ENCODE peak calls at places on chromosomes 5 and 9, in eight cellular contexts. I is tibial nerve, F is fibroblast of mammary gland, T is hypothalamus, G is NCI-H1092, V is progenitor cell of endocrine pancreas, M is amygdala, E is NCI-H2029. Q is an unnamed sample.
A peak's percentile ranks its signal among the peaks of the same experiment; 100 is the strongest.

GRCh38 chr5:8766448-8766847 is 779.4 kb downstream of the SEMA5A start:
- DNase-seq in I (no peak), F (no peak), T (no peak), G (no peak), V (no peak), M (no peak), E (no peak), Q (no peak)

GRCh38 chr9:135809166-135809565 is 98.2 kb downstream of the CAMSAP1 start:
- DNase-seq in I (no peak), F (peak; percentile 88), T (no peak), G (no peak), V (no peak), M (no peak), E (no peak), Q (no peak)

GRCh38 chr5:136420168-136420916 is 55.0 kb upstream of the TRPC7 start:
- DNase-seq in I (no peak), F (no peak), T (no peak), G (peak; percentile 83), V (no peak), M (no peak), E (peak; percentile 84), Q (no peak)

GRCh38 chr9:125745682-125746016 is 1.5 kb upstream of the PBX3 start:
- DNase-seq in I (no peak), F (no peak), T (no peak), G (no peak), V (no peak), M (no peak), E (no peak), Q (no peak)

GRCh38 chr9:109751253-109751652 is 28.7 kb upstream of the PALM2AKAP2 start:
- DNase-seq in I (no peak), F (no peak), T (no peak), G (no peak), V (no peak), M (no peak), E (peak; percentile 7), Q (no peak)

GRCh38 chr5:97658116-97658900 is 475.3 kb upstream of the RIOK2 start:
- DNase-seq in I (no peak), F (no peak), T (no peak), G (no peak), V (no peak), M (no peak), E (no peak), Q (no peak)

GRCh38 chr9:98978231-98978681 is 34.5 kb downstream of the COL15A1 start:
- DNase-seq in I (no peak), F (no peak), T (no peak), G (no peak), V (no peak), M (no peak), E (no peak), Q (no peak)

GRCh38 chr5:41656597-41656996 is 146.2 kb upstream of the PLCXD3 start:
- DNase-seq in I (no peak), F (no peak), T (no peak), G (no peak), V (no peak), M (no peak), E (no peak), Q (no peak)

GRCh38 chr9:137070906-137071275 is 534 bp upstream of the SAPCD2 start:
- DNase-seq in I (peak; percentile 54), F (no peak), T (peak; percentile 77), G (peak; percentile 43), V (no peak), M (peak; percentile 59), E (no peak), Q (peak; percentile 87)

GRCh38 chr9:120873512-120873911 is 3.5 kb downstream of the PHF19 start:
- DNase-seq in I (no peak), F (no peak), T (no peak), G (no peak), V (no peak), M (no peak), E (peak; percentile 81), Q (no peak)

GRCh38 chr5:172245823-172246222 is 37.7 kb downstream of the UBTD2 start:
- DNase-seq in I (no peak), F (peak; percentile 44), T (no peak), G (no peak), V (no peak), M (no peak), E (no peak), Q (no peak)

GRCh38 chr5:173472784-173473278 is 143.6 kb downstream of the BOD1 start:
- DNase-seq in I (no peak), F (peak; percentile 63), T (no peak), G (no peak), V (no peak), M (no peak), E (no peak), Q (peak; percentile 9)

GRCh38 chr5:22567983-22568382 is 285.2 kb downstream of the CDH12 start:
- DNase-seq in I (no peak), F (no peak), T (no peak), G (no peak), V (no peak), M (no peak), E (no peak), Q (no peak)

GRCh38 chr9:124320062-124320973 is 62.6 kb downstream of the NEK6 start:
- DNase-seq in I (peak; percentile 61), F (peak; percentile 66), T (no peak), G (peak; percentile 55), V (peak; percentile 59), M (no peak), E (peak; percentile 70), Q (peak; percentile 63)

GRCh38 chr9:15146121-15146820 is 160.7 kb downstream of the TTC39B start:
- DNase-seq in I (no peak), F (no peak), T (no peak), G (peak; percentile 57), V (no peak), M (no peak), E (no peak), Q (no peak)

GRCh38 chr5:175689147-175689991 is 31.5 kb downstream of the HRH2 start:
- DNase-seq in I (no peak), F (peak; percentile 28), T (no peak), G (no peak), V (no peak), M (no peak), E (no peak), Q (no peak)

GRCh38 chr9:107489144-107489673 is 360 bp downstream of the KLF4 start:
- DNase-seq in I (no peak), F (peak; percentile 4), T (no peak), G (no peak), V (peak; percentile 39), M (no peak), E (no peak), Q (no peak)

GRCh38 chr5:137497396-137498290 is 1.5 kb downstream of the SPOCK1 start:
- DNase-seq in I (no peak), F (no peak), T (peak; percentile 9), G (no peak), V (no peak), M (no peak), E (no peak), Q (peak; percentile 62)

GRCh38 chr9:37430841-37431597 is 8.5 kb downstream of the GRHPR start:
- DNase-seq in I (no peak), F (no peak), T (peak; percentile 68), G (no peak), V (no peak), M (peak; percentile 59), E (peak; percentile 45), Q (peak; percentile 69)

GRCh38 chr9:134783699-134784039 is 96.9 kb upstream of the FCN2 start:
- DNase-seq in I (peak; percentile 58), F (peak; percentile 41), T (no peak), G (no peak), V (no peak), M (no peak), E (no peak), Q (peak; percentile 61)

GRCh38 chr5:168307022-168307421 is 15.6 kb downstream of the WWC1 start:
- DNase-seq in I (no peak), F (no peak), T (no peak), G (no peak), V (no peak), M (no peak), E (no peak), Q (no peak)

GRCh38 chr5:84290161-84290560 is 94.5 kb downstream of the EDIL3 start:
- DNase-seq in I (no peak), F (no peak), T (no peak), G (no peak), V (no peak), M (no peak), E (no peak), Q (peak; percentile 6)

GRCh38 chr5:52342361-52342760 is 445.4 kb upstream of the ITGA1 start:
- DNase-seq in I (no peak), F (no peak), T (no peak), G (no peak), V (no peak), M (no peak), E (no peak), Q (no peak)

GRCh38 chr5:108753877-108754276 is 6.2 kb downstream of the FER start:
- DNase-seq in I (no peak), F (peak; percentile 79), T (no peak), G (no peak), V (no peak), M (no peak), E (no peak), Q (peak; percentile 9)

Q was measured in head of caudate nucleus.